ENCODE peak calls at places on chromosome 19, in nine cellular contexts. Z is kidney, X is heart right ventricle, T is osteocyte, E is cardiac fibroblast, A is fibroblast of lung, I is foreskin fibroblast, H is PC-9, G is fibroblast of mammary gland. M is an unnamed sample.

GRCh38 chr19:58183822-58184215 is 958 bp downstream of the ZNF274 start:
- DNase-seq in T (no peak), H (no peak), X (no peak), G (no peak), Z (no peak), A (no peak), E (no peak), I (no peak), M (no peak)

GRCh38 chr19:10565028-10565566 is 713 bp downstream of the KRI1 start:
- DNase-seq in G (peak), I (peak), E (peak), A (peak), H (no peak), T (no peak), Z (peak), X (peak), M (peak)

GRCh38 chr19:39768334-39768733 is 10.3 kb upstream of the LEUTX start:
- DNase-seq in A (no peak), Z (no peak), H (no peak), I (no peak), E (no peak), G (no peak), X (no peak), T (no peak), M (no peak)

GRCh38 chr19:48837081-48837524 is 812 bp upstream of the HSD17B14 start:
- DNase-seq in H (peak), T (peak), X (peak), Z (peak), G (peak), I (peak), A (peak), E (peak), M (peak)

GRCh38 chr19:52520013-52520412 is 7.5 kb upstream of the ZNF808 start:
- DNase-seq in Z (no peak), X (no peak), T (no peak), E (no peak), G (no peak), I (no peak), A (no peak), H (no peak), M (no peak)

GRCh38 chr19:11106477-11106876 is 17.2 kb downstream of the LDLR start:
- DNase-seq in Z (no peak), T (no peak), E (no peak), A (no peak), X (peak), I (peak), H (no peak), G (no peak), M (no peak)

GRCh38 chr19:12913011-12913561 is 6.0 kb downstream of the SYCE2 start:
- DNase-seq in H (no peak), T (no peak), A (peak), Z (peak), I (peak), X (peak), G (peak), E (peak), M (no peak)

GRCh38 chr19:495440-496332 is 600 bp upstream of the MADCAM1 start:
- DNase-seq in T (peak), A (peak), Z (no peak), X (no peak), H (peak), E (peak), G (peak), I (peak), M (peak)

GRCh38 chr19:12838182-12838890 is at the start of gene MAST1:
- DNase-seq in E (no peak), Z (no peak), I (peak), G (no peak), X (no peak), T (no peak), H (peak), A (no peak), M (peak)

GRCh38 chr19:56980864-56981263 is 138.9 kb upstream of the USP29 start:
- DNase-seq in T (no peak), E (no peak), Z (no peak), A (no peak), H (no peak), I (no peak), G (no peak), X (no peak), M (no peak)

GRCh38 chr19:32570081-32570785 is 10.8 kb upstream of the PDCD5 start:
- DNase-seq in E (peak), A (peak), Z (no peak), G (peak), H (peak), X (peak), I (peak), T (peak), M (peak)

GRCh38 chr19:49932731-49933131 is 3.4 kb upstream of the NUP62 start:
- DNase-seq in E (no peak), T (no peak), H (no peak), A (no peak), Z (no peak), I (no peak), X (no peak), G (no peak), M (no peak)

GRCh38 chr19:15562145-15562544 is 52.9 kb upstream of the CYP4F8 start:
- DNase-seq in G (no peak), Z (no peak), T (no peak), A (no peak), E (no peak), H (no peak), X (no peak), I (no peak), M (no peak)

GRCh38 chr19:41420101-41420880 is 6.9 kb downstream of the B3GNT8 start:
- DNase-seq in Z (no peak), H (no peak), A (no peak), G (no peak), I (no peak), E (no peak), T (no peak), X (no peak), M (no peak)

GRCh38 chr19:5166262-5166661 is 174.3 kb downstream of the PTPRS start:
- DNase-seq in X (no peak), A (peak), T (no peak), H (peak), Z (no peak), E (peak), I (peak), G (peak), M (no peak)

GRCh38 chr19:48900477-48901452 is 653 bp downstream of the NUCB1 start:
- DNase-seq in T (no peak), E (peak), H (no peak), I (peak), G (peak), X (no peak), Z (peak), A (peak), M (no peak)

GRCh38 chr19:39951686-39952085 is 17.3 kb upstream of the FCGBP start:
- DNase-seq in H (no peak), G (peak), E (peak), I (peak), T (peak), X (no peak), A (peak), Z (no peak), M (no peak)

GRCh38 chr19:16367269-16367683 is 42.6 kb downstream of the KLF2 start:
- DNase-seq in X (no peak), H (no peak), I (no peak), G (no peak), A (no peak), E (no peak), Z (peak), T (no peak), M (no peak)

GRCh38 chr19:14517840-14518505 is at the start of gene DNAJB1:
- DNase-seq in G (peak), E (peak), X (peak), A (peak), T (peak), I (peak), Z (peak), H (peak), M (peak)

GRCh38 chr19:28596561-28597071 is 616.3 kb downstream of the UQCRFS1 start:
- DNase-seq in I (no peak), A (no peak), X (no peak), G (no peak), T (no peak), H (no peak), E (no peak), Z (no peak), M (no peak)

GRCh38 chr19:41945135-41945766 is 13.9 kb downstream of the RABAC1 start:
- DNase-seq in E (no peak), H (no peak), I (no peak), G (no peak), T (no peak), X (no peak), A (no peak), Z (no peak), M (no peak)

GRCh38 chr19:9622531-9622930 is 1.5 kb upstream of the ZNF561 start:
- DNase-seq in G (no peak), I (no peak), Z (no peak), T (no peak), A (peak), X (no peak), H (no peak), E (no peak), M (no peak)

GRCh38 chr19:40420766-40421467 is 4.9 kb downstream of the SERTAD1 start:
- DNase-seq in Z (peak), G (peak), A (peak), I (peak), H (peak), X (peak), T (peak), E (peak), M (peak)

GRCh38 chr19:16645140-16645539 is 14.8 kb downstream of the SMIM7 start:
- DNase-seq in H (no peak), A (no peak), I (no peak), G (no peak), T (no peak), E (no peak), X (no peak), Z (no peak), M (no peak)

GRCh38 chr19:16248380-16249023 is 50.8 kb downstream of the AP1M1 start:
- DNase-seq in A (no peak), Z (no peak), G (no peak), I (no peak), H (no peak), E (no peak), X (no peak), T (no peak), M (no peak)

GRCh38 chr19:28021316-28022185 is 1191.4 kb downstream of the UQCRFS1 start:
- DNase-seq in H (no peak), G (no peak), E (no peak), A (no peak), X (no peak), Z (no peak), T (peak), I (no peak), M (no peak)

GRCh38 chr19:1076951-1077350 is 10.0 kb downstream of the ARHGAP45 start:
- DNase-seq in X (peak), T (no peak), H (no peak), I (no peak), Z (peak), G (no peak), E (no peak), A (no peak), M (no peak)

GRCh38 chr19:3622224-3622623 is 4.4 kb downstream of the CACTIN start:
- DNase-seq in E (no peak), I (no peak), G (no peak), H (no peak), A (no peak), T (no peak), Z (peak), X (no peak), M (no peak)

GRCh38 chr19:3620145-3620816 is 6.3 kb downstream of the CACTIN start:
- DNase-seq in T (no peak), I (no peak), G (no peak), H (no peak), X (no peak), E (no peak), A (no peak), Z (peak), M (no peak)

GRCh38 chr19:3623716-3624115 is 2.9 kb downstream of the CACTIN start:
- DNase-seq in Z (peak), E (no peak), X (no peak), T (no peak), H (no peak), A (no peak), I (no peak), G (no peak), M (no peak)

GRCh38 chr19:3620817-3621547 is 5.6 kb downstream of the CACTIN start:
- DNase-seq in H (no peak), Z (peak), T (no peak), A (no peak), G (no peak), E (no peak), I (no peak), X (no peak), M (no peak)

DNA sequence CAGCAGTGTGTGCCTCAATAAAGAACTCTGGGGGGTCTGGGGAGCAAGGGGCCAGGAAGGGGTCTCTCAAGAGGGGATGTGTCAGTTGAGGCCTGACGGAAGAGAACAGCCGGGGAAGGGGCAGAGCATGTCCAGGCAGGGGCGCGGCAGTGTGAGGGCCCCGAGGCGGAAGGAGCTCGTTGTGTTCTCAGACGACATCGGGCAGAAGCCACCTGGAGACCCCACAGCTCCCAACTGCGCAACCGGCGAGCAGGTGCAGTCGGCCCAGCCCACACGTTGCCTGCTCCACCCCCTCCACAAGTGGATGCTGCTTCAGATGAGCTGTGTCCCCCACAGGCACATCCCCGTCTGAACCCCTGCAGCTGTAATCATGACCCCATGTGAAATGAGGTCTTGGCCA is 4.9 kb downstream of the CACTIN start:
- DNase-seq in I (no peak), T (no peak), H (no peak), X (no peak), A (no peak), Z (peak), G (no peak), E (no peak), M (no peak)
- TF ChIP-seq CTCF in I (no peak), T (no peak), H (no peak), X (no peak), A (no peak), Z (no peak), G (no peak), E (no peak), M (no peak)

DNA sequence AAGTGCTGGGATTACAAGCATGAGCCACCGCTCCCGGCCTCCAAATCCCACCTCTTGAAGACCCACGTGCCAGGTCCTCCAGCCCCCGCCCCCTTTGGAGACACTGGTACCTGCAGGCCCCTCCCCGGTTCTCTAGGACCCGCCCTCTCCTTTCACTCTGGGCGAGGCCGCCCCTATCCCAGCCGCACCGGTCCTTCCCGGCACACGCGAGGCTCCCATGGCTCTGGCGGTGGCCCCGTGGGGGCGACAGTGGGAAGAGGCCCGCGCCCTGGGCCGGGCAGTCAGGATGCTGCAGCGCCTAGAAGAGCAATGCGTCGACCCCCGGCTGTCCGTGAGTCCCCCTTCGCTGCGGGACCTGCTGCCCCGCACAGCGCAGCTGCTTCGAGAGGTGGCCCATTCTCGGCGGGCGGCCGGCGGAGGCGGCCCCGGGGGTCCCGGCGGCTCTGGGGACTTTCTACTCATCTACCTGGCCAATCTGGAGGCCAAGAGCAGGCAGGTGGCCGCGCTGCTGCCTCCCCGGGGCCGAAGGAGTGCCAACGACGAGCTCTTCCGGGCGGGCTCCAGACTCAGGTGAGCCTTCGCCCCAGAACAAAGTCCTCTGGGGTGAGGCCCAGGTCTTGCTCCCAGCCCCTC is at the start of gene CBLC:
- DNase-seq in Z (peak), I (no peak), G (no peak), E (no peak), A (no peak), T (no peak), H (peak), X (no peak), M (peak)
- TF ChIP-seq CTCF in Z (no peak), I (no peak), G (no peak), E (no peak), A (no peak), T (no peak), H (no peak), X (no peak), M (no peak)

GRCh38 chr19:47188507-47189033 is 42.4 kb downstream of the BBC3 start:
- DNase-seq in G (no peak), X (no peak), H (no peak), Z (no peak), T (no peak), A (no peak), I (no peak), E (no peak), M (no peak)

GRCh38 chr19:47186337-47187022 is 44.5 kb downstream of the BBC3 start:
- DNase-seq in G (no peak), H (no peak), X (no peak), Z (no peak), E (no peak), T (no peak), I (peak), A (peak), M (no peak)

GRCh38 chr19:47187797-47188196 is 43.2 kb downstream of the BBC3 start:
- DNase-seq in G (no peak), Z (no peak), E (no peak), A (no peak), I (no peak), X (no peak), H (no peak), T (no peak), M (no peak)

GRCh38 chr19:47190167-47190727 is 40.8 kb downstream of the BBC3 start:
- DNase-seq in I (peak), H (peak), T (peak), G (peak), X (peak), Z (peak), E (peak), A (peak), M (peak)

GRCh38 chr19:47187023-47187655 is 43.9 kb downstream of the BBC3 start:
- DNase-seq in H (no peak), I (no peak), G (no peak), X (no peak), A (no peak), E (no peak), Z (no peak), T (no peak), M (no peak)
- TF ChIP-seq CTCF in H (no peak), I (no peak), G (no peak), X (no peak), A (no peak), E (no peak), Z (no peak), T (no peak), M (no peak)

GRCh38 chr19:37893845-37894575 is 12.4 kb downstream of the WDR87 start:
- DNase-seq in H (no peak), X (no peak), Z (no peak), A (no peak), E (no peak), I (no peak), G (no peak), T (no peak), M (peak)
- TF ChIP-seq CTCF in H (no peak), X (no peak), Z (no peak), A (no peak), E (no peak), I (no peak), G (no peak), T (no peak), M (no peak)

GRCh38 chr19:7979011-7979410 is 26.4 kb downstream of the ELAVL1 start:
- DNase-seq in Z (peak), G (no peak), X (no peak), H (no peak), A (no peak), E (no peak), T (no peak), I (no peak), M (no peak)
- TF ChIP-seq CTCF in Z (no peak), G (no peak), X (no peak), H (no peak), A (no peak), E (no peak), T (no peak), I (no peak), M (no peak)

DNA sequence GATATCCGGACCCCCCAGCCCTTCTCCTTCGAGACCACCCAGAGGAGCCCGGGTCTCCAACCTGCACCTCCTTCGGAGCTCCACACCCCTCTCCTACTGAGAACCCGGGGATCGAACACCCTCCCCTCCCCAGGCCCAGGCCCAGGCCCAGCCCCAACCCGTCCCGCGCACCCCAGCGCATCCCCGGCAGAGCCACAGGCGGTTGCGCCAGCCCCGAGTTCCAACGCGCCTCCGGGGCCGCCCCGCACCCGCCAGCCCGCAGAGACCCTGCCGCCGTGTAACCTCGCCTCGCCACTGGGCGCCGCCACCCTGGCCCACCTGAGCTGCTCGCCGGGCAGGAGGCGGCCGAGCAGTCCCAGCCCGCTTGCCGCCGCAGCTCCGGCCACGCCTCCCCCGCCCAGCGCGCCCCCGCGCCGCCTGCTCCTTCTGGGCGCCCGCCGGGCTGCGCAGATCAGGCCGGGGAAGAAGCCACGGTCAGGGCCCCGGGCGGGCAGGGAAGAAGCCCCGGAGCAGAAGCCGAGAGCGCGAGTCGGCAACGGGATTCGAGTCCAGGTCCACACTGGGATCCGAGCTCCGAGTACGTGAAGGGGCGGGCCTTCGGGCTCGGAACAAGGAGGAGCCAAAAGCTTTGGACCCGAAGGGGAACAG is at the start of gene MBOAT7:
- DNase-seq in X (no peak), G (no peak), I (no peak), T (no peak), E (no peak), A (no peak), Z (no peak), H (no peak), M (no peak)
- TF ChIP-seq CTCF in X (no peak), G (no peak), I (no peak), T (peak), E (no peak), A (no peak), Z (peak), H (no peak), M (peak)

DNA sequence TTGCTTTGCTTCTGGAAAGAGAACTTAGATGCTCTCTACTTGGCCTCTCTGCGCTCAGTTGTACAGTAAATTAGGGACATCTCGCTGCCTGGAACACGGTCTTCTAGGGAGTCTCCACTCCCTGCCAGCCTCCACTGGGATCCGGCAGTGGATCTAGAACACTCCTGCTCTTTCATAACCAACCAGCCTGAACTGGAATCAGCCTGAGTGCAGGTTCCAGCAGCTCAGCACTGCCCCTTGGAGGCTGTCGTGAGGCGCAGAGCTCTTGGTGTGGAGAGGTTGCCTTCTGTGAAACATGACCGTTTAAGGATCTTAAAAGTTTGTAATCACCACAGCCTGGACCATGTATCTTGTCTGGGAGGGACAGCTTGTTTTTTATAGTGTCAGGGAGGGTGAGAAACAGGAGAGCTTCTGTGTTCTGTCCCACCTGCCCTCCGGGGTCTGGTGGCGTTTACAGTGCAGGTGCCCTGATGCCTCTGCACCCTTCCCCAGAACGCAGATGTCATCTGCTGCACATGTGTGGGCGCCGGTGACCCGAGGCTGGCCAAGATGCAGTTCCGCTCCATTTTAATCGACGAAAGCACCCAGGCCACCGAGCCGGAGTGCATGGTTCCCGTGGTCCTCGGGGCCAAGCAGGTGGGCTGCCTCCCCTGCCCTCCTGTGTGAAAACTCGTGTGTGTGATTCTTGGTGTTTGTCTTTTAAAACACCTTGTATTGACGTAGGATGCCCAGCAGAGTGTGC is 24.8 kb downstream of the UPF1 start:
- DNase-seq in E (peak), Z (no peak), H (no peak), A (no peak), T (no peak), X (no peak), G (peak), I (peak), M (peak)
- TF ChIP-seq CTCF in E (peak), Z (peak), H (peak), A (peak), T (peak), X (no peak), G (peak), I (peak), M (peak)